ENCODE peak calls at places on chromosomes 4 and X, in seven cellular contexts. R is HAP-1, K is choroid plexus epithelial cell, H is stomach, J is hepatocyte, M is ovary, L is GM23248. S is an unnamed sample.
A peak's percentile ranks its signal among the peaks of the same experiment; 100 is the strongest.

GRCh38 chr4:187184513-187184912 is 460.9 kb upstream of the FAT1 start:
- DNase-seq in R (no peak), K (no peak), H (no peak), J (no peak), M (no peak), L (no peak), S (no peak)

GRCh38 chr4:72006576-72006975 is 25.2 kb upstream of the NPFFR2 start:
- DNase-seq in R (no peak), K (peak; percentile 6), H (no peak), J (no peak), M (no peak), L (peak; percentile 47), S (peak; percentile 28)

GRCh38 chr4:7295917-7296660 is 103.8 kb downstream of the SORCS2 start:
- DNase-seq in R (no peak), K (peak; percentile 42), H (no peak), J (peak; percentile 29), M (peak; percentile 62), L (peak; percentile 62), S (no peak)

GRCh38 chr4:41670530-41670929 is 78.0 kb downstream of the PHOX2B start:
- DNase-seq in R (no peak), K (no peak), H (peak; percentile 87), J (no peak), M (no peak), L (no peak), S (no peak)

GRCh38 chr4:153039542-153040185 is 103.5 kb downstream of the FHDC1 start:
- DNase-seq in R (no peak), K (no peak), H (no peak), J (no peak), M (no peak), L (no peak), S (no peak)

GRCh38 chrX:10014462-10015373 is 47.6 kb downstream of the CLDN34 start:
- DNase-seq in R (peak; percentile 79), K (peak; percentile 91), H (peak; percentile 87), J (peak; percentile 91), M (peak; percentile 89), L (peak; percentile 87), S (peak; percentile 45)

GRCh38 chrX:104126856-104127255 is 14.5 kb downstream of the ZCCHC18 start:
- DNase-seq in R (no peak), K (no peak), H (no peak), J (no peak), M (no peak), L (no peak), S (no peak)

GRCh38 chrX:13152511-13152868 is 108.1 kb upstream of the FAM9C start:
- DNase-seq in R (peak; percentile 61), K (no peak), H (no peak), J (no peak), M (no peak), L (no peak), S (no peak)

GRCh38 chrX:75784689-75785491 is at the start of gene MAGEE2:
- DNase-seq in R (no peak), K (no peak), H (no peak), J (no peak), M (peak; percentile 24), L (peak; percentile 23), S (no peak)

GRCh38 chr4:4693258-4693657 is 151.4 kb upstream of the STX18 start:
- DNase-seq in R (no peak), K (peak; percentile 30), H (no peak), J (no peak), M (no peak), L (peak; percentile 64), S (no peak)

GRCh38 chrX:98071331-98071730 is 1187.6 kb downstream of the RPA4 start:
- DNase-seq in R (no peak), K (peak; percentile 27), H (no peak), J (no peak), M (no peak), L (no peak), S (no peak)

GRCh38 chrX:154327026-154327820 is 31.6 kb downstream of the TKTL1 start:
- DNase-seq in R (no peak), K (no peak), H (no peak), J (no peak), M (no peak), L (peak; percentile 75), S (no peak)

GRCh38 chr4:173519130-173520101 is 10.6 kb downstream of the HAND2 start:
- DNase-seq in R (no peak), K (no peak), H (no peak), J (peak; percentile 69), M (no peak), L (peak; percentile 70), S (no peak)

GRCh38 chrX:69229436-69229835 is 64.2 kb upstream of the PJA1 start:
- DNase-seq in R (no peak), K (peak; percentile 43), H (no peak), J (no peak), M (no peak), L (peak; percentile 79), S (peak; percentile 26)

GRCh38 chr4:3644849-3645627 is 112.8 kb upstream of the LRPAP1 start:
- DNase-seq in R (no peak), K (no peak), H (no peak), J (no peak), M (no peak), L (peak; percentile 86), S (peak; percentile 2)

GRCh38 chrX:1391707-1392375 is at the start of gene SLC25A6:
- DNase-seq in R (peak; percentile 94), K (peak; percentile 99), H (peak; percentile 99), J (peak; percentile 100), M (peak; percentile 100), L (peak; percentile 99), S (peak; percentile 90)

GRCh38 chr4:154004859-154005520 is 216.1 kb upstream of the SFRP2 start:
- DNase-seq in R (no peak), K (peak; percentile 98), H (no peak), J (peak; percentile 34), M (no peak), L (peak; percentile 92), S (peak; percentile 100)

GRCh38 chrX:103918584-103919335 is 43.7 kb upstream of the TMSB15B start:
- DNase-seq in R (peak; percentile 79), K (peak; percentile 59), H (peak; percentile 68), J (peak; percentile 66), M (peak; percentile 62), L (peak; percentile 74), S (peak; percentile 17)

GRCh38 chr4:139017861-139018260 is 2.3 kb downstream of the NOCT start:
- DNase-seq in R (no peak), K (peak; percentile 36), H (no peak), J (no peak), M (no peak), L (peak; percentile 31), S (no peak)
- H3K4me3 ChIP-seq in R (peak overlapping the region; percentile 70), K (peak overlapping the region; percentile 30), H (no peak overlapping the region), J (no peak overlapping the region), M (no peak overlapping the region), L (peak overlapping the region; percentile 28), S (no peak overlapping the region)

GRCh38 chrX:32448945-32449344 is 762.4 kb downstream of the DMD start:
- DNase-seq in R (no peak), K (peak; percentile 1), H (no peak), J (no peak), M (no peak), L (no peak), S (no peak)
- H3K4me3 ChIP-seq in R (no peak overlapping the region), K (no peak overlapping the region), H (no peak overlapping the region), J (no peak overlapping the region), M (no peak overlapping the region), L (no peak overlapping the region), S (no peak overlapping the region)

GRCh38 chr4:87506974-87507701 is 22.0 kb downstream of the SPARCL1 start:
- DNase-seq in R (no peak), K (peak; percentile 81), H (no peak), J (no peak), M (no peak), L (peak; percentile 91), S (peak; percentile 52)

GRCh38 chr4:87512400-87512799 is 16.8 kb downstream of the SPARCL1 start:
- DNase-seq in R (no peak), K (no peak), H (no peak), J (no peak), M (no peak), L (no peak), S (no peak)

GRCh38 chr4:87505862-87506261 is 23.3 kb downstream of the SPARCL1 start:
- DNase-seq in R (no peak), K (no peak), H (no peak), J (no peak), M (no peak), L (no peak), S (no peak)

GRCh38 chr4:87511500-87511899 is 17.7 kb downstream of the SPARCL1 start:
- DNase-seq in R (no peak), K (no peak), H (no peak), J (no peak), M (no peak), L (no peak), S (no peak)

GRCh38 chr4:87510747-87511146 is 18.4 kb downstream of the SPARCL1 start:
- DNase-seq in R (no peak), K (no peak), H (no peak), J (no peak), M (no peak), L (no peak), S (no peak)
- H3K4me3 ChIP-seq in R (no peak overlapping the region), K (no peak overlapping the region), H (no peak overlapping the region), J (no peak overlapping the region), M (no peak overlapping the region), L (no peak overlapping the region), S (no peak overlapping the region)

GRCh38 chr4:61200991-61201526 is 933 bp downstream of the ADGRL3 start:
- DNase-seq in R (peak; percentile 30), K (peak; percentile 52), H (no peak), J (peak; percentile 53), M (peak; percentile 12), L (peak; percentile 13), S (no peak)

GRCh38 chr4:61201562-61202099 is 1.5 kb downstream of the ADGRL3 start:
- DNase-seq in R (no peak), K (peak; percentile 19), H (no peak), J (peak; percentile 20), M (peak; percentile 10), L (no peak), S (no peak)

GRCh38 chr4:61202100-61202637 is 2.0 kb downstream of the ADGRL3 start:
- DNase-seq in R (peak; percentile 6), K (peak; percentile 38), H (no peak), J (no peak), M (peak; percentile 8), L (no peak), S (no peak)

GRCh38 chr4:61204353-61204752 is 4.2 kb downstream of the ADGRL3 start:
- DNase-seq in R (peak; percentile 63), K (peak; percentile 86), H (no peak), J (peak; percentile 13), M (no peak), L (no peak), S (peak; percentile 41)

DNA sequence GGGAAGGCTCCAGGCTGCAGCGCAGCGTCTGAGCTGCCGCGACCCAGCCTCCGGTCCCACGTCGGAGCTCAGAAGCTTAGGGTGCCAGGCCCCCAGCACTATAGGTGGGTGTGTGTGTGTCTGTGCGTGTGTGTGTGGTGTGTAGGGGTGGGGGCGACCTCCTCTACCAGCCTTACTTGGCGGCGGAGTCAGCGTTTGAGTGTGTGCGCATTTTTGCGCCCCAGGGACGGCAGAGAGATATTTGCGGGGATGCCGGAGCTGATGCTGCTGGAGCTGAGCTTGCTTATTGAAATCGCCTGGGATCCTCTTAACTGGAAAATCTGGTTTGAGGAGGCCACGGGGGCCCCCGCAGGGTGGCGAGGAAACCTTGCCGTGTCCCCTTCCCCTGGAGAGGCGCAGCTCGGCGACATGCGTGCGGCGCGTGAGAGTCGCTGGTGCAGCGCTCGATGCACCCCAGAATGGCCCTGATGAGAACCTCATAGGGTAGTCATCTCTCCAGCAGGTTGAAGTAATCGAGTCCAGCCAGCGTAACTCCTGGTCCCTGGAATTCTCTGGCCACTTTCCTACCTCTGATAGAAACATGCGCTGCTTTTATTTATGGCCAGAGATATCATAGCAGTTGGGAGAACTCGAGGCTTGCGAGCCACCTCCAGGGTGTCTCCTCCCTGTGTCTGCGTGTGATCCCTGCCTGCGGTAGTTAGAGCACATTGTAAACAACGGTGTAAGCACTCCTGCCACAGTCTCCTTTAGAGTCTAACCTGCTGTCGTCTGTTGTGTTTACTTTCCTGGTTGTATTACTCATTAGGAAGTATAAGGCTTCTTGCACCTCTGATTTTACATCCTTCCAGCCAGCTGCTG is 2.7 kb downstream of the ADGRL3 start:
- DNase-seq in R (peak; percentile 49), K (peak; percentile 54), H (no peak), J (peak; percentile 32), M (no peak), L (no peak), S (no peak)
- H3K4me3 ChIP-seq in R (peak overlapping the region; percentile 58), K (peak overlapping the region; percentile 72), H (peak overlapping the region; percentile 51), J (peak overlapping the region; percentile 92), M (peak overlapping the region; percentile 42), L (no peak overlapping the region), S (peak overlapping the region; percentile 70)

S was measured in skeletal muscle cell.